ENCODE peak calls at places on chromosome 22, in nine cellular contexts. Z is kidney; B is hypothalamus; C is foreskin fibroblast; E is right atrium auricular region; J is natural killer cell treated with Interleukin-12 subunit alpha and Interleukin-12 subunit beta and Interleukin-15 and Interleukin-18, amount 100 ng/mL, for 72 hours; W is NCI-H1092 treated with DMSO at 0.1 percent for 48 hours; G is activated CD4-positive, alpha-beta T cell treated with anti-CD3 and anti-CD28 coated beads, Interleukin-2, amount 50 U/mL, for 24 hours; N is midbrain. X is an unnamed sample.

GRCh38 chr22:48153726-48154125 is 1391.3 kb downstream of the TBC1D22A start:
- DNase-seq in N (no peak), E (no peak), Z (no peak), W (peak), C (no peak), G (no peak), J (no peak), B (no peak), X (no peak)

GRCh38 chr22:49771266-49772065 is 56.2 kb downstream of the BRD1 start:
- DNase-seq in G (no peak), J (no peak), B (no peak), N (no peak), C (no peak), Z (peak), E (no peak), W (no peak), X (no peak)

GRCh38 chr22:22552630-22553029 is 6.4 kb downstream of the PRAME start:
- DNase-seq in J (no peak), N (no peak), G (no peak), C (no peak), W (peak), E (no peak), B (no peak), Z (no peak), X (no peak)

GRCh38 chr22:37373451-37373850 is 53.8 kb downstream of the ELFN2 start:
- DNase-seq in Z (no peak), E (no peak), N (no peak), J (no peak), W (no peak), B (no peak), C (no peak), G (no peak), X (no peak)

GRCh38 chr22:23536821-23537345 is 43.2 kb downstream of the IGLL1 start:
- DNase-seq in J (no peak), C (no peak), W (no peak), E (no peak), G (no peak), B (no peak), N (no peak), Z (no peak), X (no peak)

GRCh38 chr22:49825944-49826602 is 1.6 kb downstream of the BRD1 start:
- DNase-seq in C (peak), J (no peak), E (no peak), B (no peak), W (no peak), Z (peak), G (peak), N (no peak), X (no peak)

GRCh38 chr22:33600113-33600512 is 320.2 kb downstream of the LARGE1 start:
- DNase-seq in B (no peak), G (no peak), W (no peak), Z (no peak), J (no peak), N (no peak), E (no peak), C (no peak), X (no peak)

GRCh38 chr22:28907311-28908008 is 24.1 kb downstream of the ZNRF3 start:
- DNase-seq in G (peak), J (no peak), E (no peak), Z (no peak), B (peak), N (no peak), C (no peak), W (no peak), X (no peak)

GRCh38 chr22:49276567-49276966 is 551.1 kb downstream of the BRD1 start:
- DNase-seq in Z (no peak), W (no peak), N (no peak), E (no peak), J (no peak), B (no peak), C (no peak), G (no peak), X (no peak)

GRCh38 chr22:39457546-39458442 is 982 bp downstream of the MGAT3 start:
- DNase-seq in B (peak), E (no peak), J (no peak), N (peak), W (no peak), C (no peak), G (no peak), Z (no peak), X (no peak)

GRCh38 chr22:44270556-44270880 is 42.2 kb downstream of the SHISAL1 start:
- DNase-seq in C (no peak), B (no peak), J (no peak), E (no peak), Z (no peak), N (no peak), G (no peak), W (no peak), X (no peak)

X was measured in type B pancreatic cell.